ENCODE peak calls at places on chromosomes 11 and 22, in four cellular contexts. One of them, this sample, is unnamed.

GRCh38 chr11:3356858-3357257 is 22.1 kb downstream of the ZNF195 start:
- DNase-seq in fibroblast of villous mesenchyme: no peak
- DNase-seq in HFFc6: no peak
- DNase-seq in breast epithelium: no peak
- DNase-seq in this sample: no peak

GRCh38 chr11:126815111-126815510 is 185.5 kb downstream of the KIRREL3 start:
- DNase-seq in fibroblast of villous mesenchyme: no peak
- DNase-seq in HFFc6: peak
- DNase-seq in breast epithelium: no peak
- DNase-seq in this sample: no peak

GRCh38 chr11:77026743-77027142 is 7.5 kb upstream of the B3GNT6 start:
- DNase-seq in fibroblast of villous mesenchyme: no peak
- DNase-seq in HFFc6: no peak
- DNase-seq in breast epithelium: no peak
- DNase-seq in this sample: no peak

GRCh38 chr11:121352301-121352891 is 59.8 kb downstream of the SC5D start:
- DNase-seq in fibroblast of villous mesenchyme: no peak
- DNase-seq in HFFc6: no peak
- DNase-seq in breast epithelium: no peak
- DNase-seq in this sample: no peak

GRCh38 chr11:573146-573759 is 3.0 kb upstream of the PHRF1 start:
- DNase-seq in fibroblast of villous mesenchyme: no peak
- DNase-seq in HFFc6: no peak
- DNase-seq in breast epithelium: no peak
- DNase-seq in this sample: no peak

GRCh38 chr11:15705886-15706285 is 591.2 kb downstream of the INSC start:
- DNase-seq in fibroblast of villous mesenchyme: peak
- DNase-seq in HFFc6: no peak
- DNase-seq in breast epithelium: no peak
- DNase-seq in this sample: no peak

GRCh38 chr22:31492151-31492550 is 2.5 kb upstream of the EIF4ENIF1 start:
- DNase-seq in fibroblast of villous mesenchyme: no peak
- DNase-seq in HFFc6: no peak
- DNase-seq in breast epithelium: no peak
- DNase-seq in this sample: no peak

GRCh38 chr11:47980907-47981621 is 705 bp downstream of the PTPRJ start:
- DNase-seq in fibroblast of villous mesenchyme: peak
- DNase-seq in HFFc6: peak
- DNase-seq in breast epithelium: no peak
- DNase-seq in this sample: peak

GRCh38 chr22:31328545-31328960 is 17.6 kb downstream of the PATZ1 start:
- DNase-seq in fibroblast of villous mesenchyme: no peak
- DNase-seq in HFFc6: no peak
- DNase-seq in breast epithelium: no peak
- DNase-seq in this sample: no peak

GRCh38 chr11:84313830-84314359 is 1027.7 kb upstream of the CCDC90B start:
- DNase-seq in fibroblast of villous mesenchyme: no peak
- DNase-seq in HFFc6: no peak
- DNase-seq in breast epithelium: no peak
- DNase-seq in this sample: no peak

GRCh38 chr11:104858882-104859735 is 39.2 kb downstream of the CASP12 start:
- DNase-seq in fibroblast of villous mesenchyme: peak
- DNase-seq in HFFc6: no peak
- DNase-seq in breast epithelium: no peak
- DNase-seq in this sample: peak

GRCh38 chr11:43830928-43831440 is 49.6 kb upstream of the ALKBH3 start:
- DNase-seq in fibroblast of villous mesenchyme: peak
- DNase-seq in HFFc6: peak
- DNase-seq in breast epithelium: no peak
- DNase-seq in this sample: no peak

GRCh38 chr11:77705877-77706579 is 68.4 kb upstream of the CLNS1A start:
- DNase-seq in fibroblast of villous mesenchyme: no peak
- DNase-seq in HFFc6: no peak
- DNase-seq in breast epithelium: no peak
- DNase-seq in this sample: no peak

DNA sequence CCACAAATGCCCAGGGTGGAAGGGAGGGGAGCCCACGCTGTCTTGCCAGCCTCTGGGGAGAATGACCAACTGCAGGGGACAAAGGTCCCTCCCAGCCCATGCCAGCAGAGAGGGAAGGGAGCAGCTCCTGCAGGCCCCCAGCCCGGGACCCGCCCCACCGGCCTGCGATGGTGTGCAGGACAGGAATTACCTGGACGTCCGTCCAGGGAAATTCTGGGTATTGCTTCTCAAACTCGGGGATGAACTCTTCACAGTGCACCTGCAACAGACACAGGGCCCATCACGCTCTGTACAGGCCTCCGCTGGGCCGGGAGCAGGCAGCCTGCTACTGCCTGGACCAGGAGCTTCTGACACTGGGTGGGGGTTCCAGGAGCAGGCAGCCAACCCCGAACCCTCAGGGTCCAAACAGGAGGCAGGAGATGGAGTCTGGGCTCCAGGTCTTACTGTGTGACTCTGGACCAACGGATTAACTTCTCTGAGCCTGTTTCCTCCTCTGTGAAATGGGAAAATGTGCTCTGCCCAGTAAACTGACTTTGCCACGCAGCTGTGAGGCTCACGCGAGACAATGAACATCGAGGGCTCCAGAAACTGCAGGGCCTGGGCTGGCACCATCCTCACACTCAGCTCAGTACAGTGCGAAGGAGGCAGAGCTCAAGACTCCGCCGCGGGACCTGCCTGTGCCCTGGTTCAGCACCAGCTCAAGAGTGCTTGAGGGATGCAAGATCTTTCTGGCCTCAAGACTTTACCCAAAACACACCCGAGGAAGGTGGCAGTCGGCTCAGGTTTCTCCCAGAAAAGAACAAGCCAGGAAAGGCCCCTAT is 17.4 kb downstream of the TTLL12 start:
- DNase-seq in fibroblast of villous mesenchyme: no peak
- DNase-seq in HFFc6: no peak
- DNase-seq in breast epithelium: no peak
- DNase-seq in this sample: no peak
- TF ChIP-seq CTCF in fibroblast of villous mesenchyme: no peak
- TF ChIP-seq CTCF in HFFc6: no peak
- TF ChIP-seq CTCF in breast epithelium: no peak
- TF ChIP-seq CTCF in this sample: no peak

GRCh38 chr11:73760680-73761402 is at the start of gene RAB6A:
- DNase-seq in fibroblast of villous mesenchyme: peak
- DNase-seq in HFFc6: peak
- DNase-seq in breast epithelium: peak
- DNase-seq in this sample: peak
- TF ChIP-seq CTCF in fibroblast of villous mesenchyme: peak
- TF ChIP-seq CTCF in HFFc6: peak
- TF ChIP-seq CTCF in breast epithelium: peak
- TF ChIP-seq CTCF in this sample: no peak

DNA sequence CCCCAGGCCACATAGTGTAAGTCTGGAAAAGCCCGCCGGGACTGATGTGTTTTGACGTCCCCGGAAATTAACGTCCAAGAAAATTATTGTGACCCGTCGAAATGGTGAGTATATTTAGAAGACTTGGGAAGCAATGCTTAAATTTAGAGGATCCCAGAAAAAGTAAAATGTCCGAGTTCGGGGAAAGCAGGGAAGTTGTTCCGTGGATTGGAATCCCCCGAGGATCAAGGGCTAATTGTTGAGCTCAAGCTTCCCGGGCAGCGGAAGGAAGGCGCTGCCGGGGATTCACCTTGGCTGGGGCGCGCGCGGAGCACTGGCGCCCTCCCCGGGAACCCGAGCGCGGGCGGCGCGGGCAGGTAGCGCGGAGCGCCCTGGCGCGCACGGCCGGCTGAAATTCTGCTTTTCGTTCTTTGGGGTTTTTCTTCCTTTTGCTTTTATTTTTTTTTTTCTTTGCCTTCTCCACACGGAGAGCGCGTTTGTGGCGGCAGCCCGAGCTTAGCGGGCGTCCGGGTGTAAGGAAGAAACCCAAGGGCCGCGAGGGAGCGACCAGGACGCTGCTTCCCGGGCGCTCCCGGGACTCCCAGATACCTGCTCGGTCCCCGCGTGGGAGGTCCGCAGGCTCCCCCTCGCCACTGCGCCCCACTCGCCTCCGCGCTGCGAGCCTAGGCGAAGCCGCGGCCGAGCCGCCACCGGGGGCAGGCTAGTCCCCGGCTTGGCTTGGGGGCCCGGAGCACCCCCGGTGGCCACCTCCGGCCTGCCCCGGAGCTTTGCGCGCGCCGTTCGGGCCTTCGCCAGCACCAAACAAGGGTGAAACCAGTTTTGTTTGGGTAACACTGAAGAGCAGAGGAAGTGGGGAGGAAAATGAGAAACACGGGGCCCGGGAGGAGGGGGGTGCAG is 4.7 kb upstream of the IGF2 start:
- DNase-seq in fibroblast of villous mesenchyme: no peak
- DNase-seq in HFFc6: no peak
- DNase-seq in breast epithelium: no peak
- DNase-seq in this sample: no peak
- TF ChIP-seq CTCF in fibroblast of villous mesenchyme: no peak
- TF ChIP-seq CTCF in HFFc6: peak
- TF ChIP-seq CTCF in breast epithelium: no peak
- TF ChIP-seq CTCF in this sample: no peak

GRCh38 chr22:40463017-40463631 is 92.7 kb downstream of the SGSM3 start:
- DNase-seq in fibroblast of villous mesenchyme: no peak
- DNase-seq in HFFc6: no peak
- DNase-seq in breast epithelium: no peak
- DNase-seq in this sample: peak
- TF ChIP-seq CTCF in fibroblast of villous mesenchyme: no peak
- TF ChIP-seq CTCF in HFFc6: no peak
- TF ChIP-seq CTCF in breast epithelium: no peak
- TF ChIP-seq CTCF in this sample: no peak

GRCh38 chr11:26134481-26135355 is 197.2 kb upstream of the ANO3 start:
- DNase-seq in fibroblast of villous mesenchyme: peak
- DNase-seq in HFFc6: no peak
- DNase-seq in breast epithelium: no peak
- DNase-seq in this sample: no peak
- TF ChIP-seq CTCF in fibroblast of villous mesenchyme: peak
- TF ChIP-seq CTCF in HFFc6: peak
- TF ChIP-seq CTCF in breast epithelium: no peak
- TF ChIP-seq CTCF in this sample: no peak

GRCh38 chr11:72552399-72552910 is 118.1 kb upstream of the CLPB start:
- DNase-seq in fibroblast of villous mesenchyme: no peak
- DNase-seq in HFFc6: no peak
- DNase-seq in breast epithelium: no peak
- DNase-seq in this sample: no peak

GRCh38 chr11:72551571-72551970 is 117.2 kb upstream of the CLPB start:
- DNase-seq in fibroblast of villous mesenchyme: no peak
- DNase-seq in HFFc6: no peak
- DNase-seq in breast epithelium: no peak
- DNase-seq in this sample: no peak

GRCh38 chr11:72556433-72556832 is 117.8 kb downstream of the PDE2A start:
- DNase-seq in fibroblast of villous mesenchyme: no peak
- DNase-seq in HFFc6: no peak
- DNase-seq in breast epithelium: no peak
- DNase-seq in this sample: no peak

GRCh38 chr11:72548481-72548880 is 114.2 kb upstream of the CLPB start:
- DNase-seq in fibroblast of villous mesenchyme: no peak
- DNase-seq in HFFc6: no peak
- DNase-seq in breast epithelium: no peak
- DNase-seq in this sample: no peak

DNA sequence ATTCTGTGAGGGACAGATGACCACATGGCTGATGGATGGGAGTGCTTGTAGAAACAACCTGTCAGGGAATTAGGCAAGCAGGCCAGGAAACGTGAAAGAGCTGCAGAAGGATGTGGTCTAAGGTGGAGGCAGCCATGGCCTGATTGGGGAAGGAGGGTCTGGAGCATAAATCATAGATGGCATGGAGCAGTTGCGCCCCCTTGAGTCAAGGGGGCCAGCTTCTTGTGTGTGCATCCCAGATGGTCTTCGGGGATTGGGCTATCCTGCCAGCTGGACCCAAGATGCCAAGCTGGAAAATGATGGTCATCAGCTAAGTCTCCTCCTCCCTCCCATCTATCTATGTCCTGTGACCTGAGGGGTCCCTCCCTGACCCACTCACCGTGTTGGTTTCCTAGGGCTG is 119.4 kb upstream of the CLPB start:
- DNase-seq in fibroblast of villous mesenchyme: no peak
- DNase-seq in HFFc6: no peak
- DNase-seq in breast epithelium: no peak
- DNase-seq in this sample: no peak
- TF ChIP-seq CTCF in fibroblast of villous mesenchyme: no peak
- TF ChIP-seq CTCF in HFFc6: peak
- TF ChIP-seq CTCF in breast epithelium: no peak
- TF ChIP-seq CTCF in this sample: no peak

GRCh38 chr11:24585192-24585591 is 88.3 kb downstream of the LUZP2 start:
- DNase-seq in fibroblast of villous mesenchyme: no peak
- DNase-seq in HFFc6: no peak
- DNase-seq in breast epithelium: no peak
- DNase-seq in this sample: no peak

GRCh38 chr11:24592342-24592741 is 95.5 kb downstream of the LUZP2 start:
- DNase-seq in fibroblast of villous mesenchyme: no peak
- DNase-seq in HFFc6: no peak
- DNase-seq in breast epithelium: no peak
- DNase-seq in this sample: no peak

GRCh38 chr11:24587655-24588054 is 90.8 kb downstream of the LUZP2 start:
- DNase-seq in fibroblast of villous mesenchyme: no peak
- DNase-seq in HFFc6: no peak
- DNase-seq in breast epithelium: no peak
- DNase-seq in this sample: no peak

GRCh38 chr11:24589064-24589463 is 92.2 kb downstream of the LUZP2 start:
- DNase-seq in fibroblast of villous mesenchyme: no peak
- DNase-seq in HFFc6: no peak
- DNase-seq in breast epithelium: no peak
- DNase-seq in this sample: no peak

DNA sequence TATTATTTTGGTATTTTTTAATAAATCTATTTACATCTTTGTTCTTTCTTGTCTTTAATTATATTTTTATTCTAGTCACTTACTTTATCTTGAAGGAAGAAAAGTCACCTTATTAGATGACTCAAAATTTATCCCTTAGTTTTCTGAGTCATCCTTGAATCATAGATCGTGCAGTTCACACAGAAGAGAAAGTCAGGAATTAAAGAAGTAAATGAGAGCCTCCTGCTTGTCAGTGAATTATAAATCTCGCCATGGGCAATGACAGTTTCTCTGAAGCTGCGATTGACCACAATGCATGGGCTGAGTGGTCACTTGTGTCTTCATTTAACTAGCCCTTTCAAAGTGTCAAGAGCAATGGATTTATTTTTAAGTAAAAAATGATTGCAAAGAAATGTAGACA is 91.2 kb downstream of the LUZP2 start:
- DNase-seq in fibroblast of villous mesenchyme: no peak
- DNase-seq in HFFc6: no peak
- DNase-seq in breast epithelium: no peak
- DNase-seq in this sample: no peak
- TF ChIP-seq CTCF in fibroblast of villous mesenchyme: no peak
- TF ChIP-seq CTCF in HFFc6: no peak
- TF ChIP-seq CTCF in breast epithelium: no peak
- TF ChIP-seq CTCF in this sample: no peak

This sample was measured in activated B cell treated with CpG ODN at 0.5 μM for 24 hours.